ENCODE peak calls at places on chromosomes 7 and 10, in six cellular contexts. K, R, L, G, C and W are unnamed samples.

GRCh38 chr7:92669616-92670153 is 79.5 kb upstream of the FAM133B start:
- DNase-seq in K (peak; percentile 20), R (no peak), L (no peak), G (no peak), C (no peak), W (no peak)

GRCh38 chr10:80205478-80206276 is at the start of gene ANXA11:
- DNase-seq in K (peak; percentile 31), R (peak; percentile 61), L (peak; percentile 92), G (peak; percentile 86), C (peak; percentile 89), W (peak; percentile 91)

GRCh38 chr10:36885746-36886145 is 239.7 kb upstream of the ANKRD30A start:
- DNase-seq in K (no peak), R (no peak), L (no peak), G (no peak), C (no peak), W (no peak)

GRCh38 chr7:48875300-48875916 is 48.9 kb upstream of the CDC14C start:
- DNase-seq in K (peak; percentile 6), R (peak; percentile 78), L (peak; percentile 80), G (no peak), C (peak; percentile 42), W (no peak)

GRCh38 chr7:34091330-34091917 is 186.1 kb downstream of the BMPER start:
- DNase-seq in K (no peak), R (no peak), L (peak; percentile 62), G (no peak), C (no peak), W (peak; percentile 35)

GRCh38 chr10:50851884-50852671 is 33.3 kb downstream of the A1CF start:
- DNase-seq in K (no peak), R (no peak), L (peak; percentile 13), G (no peak), C (no peak), W (no peak)

GRCh38 chr10:104076743-104077160 is 8.9 kb downstream of the COL17A1 start:
- DNase-seq in K (no peak), R (peak; percentile 65), L (peak; percentile 81), G (peak; percentile 44), C (peak; percentile 67), W (peak; percentile 59)

GRCh38 chr10:94213980-94214379 is 148.8 kb downstream of the NOC3L start:
- DNase-seq in K (no peak), R (no peak), L (no peak), G (no peak), C (no peak), W (no peak)

GRCh38 chr7:36015733-36016132 is 137.3 kb upstream of the EEPD1 start:
- DNase-seq in K (peak; percentile 44), R (no peak), L (no peak), G (no peak), C (no peak), W (no peak)

GRCh38 chr7:100865372-100865911 is 1.7 kb upstream of the TRIP6 start:
- DNase-seq in K (peak; percentile 79), R (no peak), L (peak; percentile 52), G (no peak), C (no peak), W (no peak)

GRCh38 chr7:55472928-55473725 is 99.2 kb downstream of the VOPP1 start:
- DNase-seq in K (no peak), R (no peak), L (no peak), G (no peak), C (no peak), W (no peak)

GRCh38 chr10:86932674-86933073 is 24.7 kb downstream of the MMRN2 start:
- DNase-seq in K (no peak), R (no peak), L (no peak), G (no peak), C (no peak), W (no peak)

GRCh38 chr10:15200626-15201025 is 32.1 kb upstream of the NMT2 start:
- DNase-seq in K (peak; percentile 93), R (no peak), L (peak; percentile 98), G (no peak), C (no peak), W (peak; percentile 44)

GRCh38 chr10:75226055-75226454 is 9.7 kb downstream of the COMTD1 start:
- DNase-seq in K (no peak), R (no peak), L (no peak), G (no peak), C (no peak), W (no peak)

GRCh38 chr10:51170518-51171245 is 96.4 kb downstream of the PRKG1 start:
- DNase-seq in K (peak; percentile 18), R (no peak), L (no peak), G (no peak), C (no peak), W (no peak)

GRCh38 chr7:22485189-22485588 is 14.8 kb downstream of the STEAP1B start:
- DNase-seq in K (peak; percentile 36), R (no peak), L (no peak), G (no peak), C (no peak), W (no peak)

DNA sequence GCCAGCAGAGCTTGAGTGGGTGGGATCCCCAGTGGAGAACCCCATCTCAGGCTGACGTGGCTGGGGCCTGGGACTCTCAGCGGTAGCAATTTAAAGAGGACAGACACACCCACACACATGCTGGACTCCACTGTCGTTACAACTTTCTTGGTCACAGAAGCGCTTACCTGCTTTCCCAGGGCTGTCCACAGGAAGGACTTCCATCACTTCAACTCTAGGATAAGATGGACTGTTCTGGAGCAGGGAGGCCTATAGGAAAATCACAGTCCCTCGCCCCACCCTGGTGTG is 6.4 kb downstream of the UNC5B start:
- DNase-seq in K (no peak), R (no peak), L (no peak), G (no peak), C (no peak), W (no peak)
- H3K27ac ChIP-seq in K (no peak overlapping the region), R (peak overlapping the region; percentile 89), L (no peak overlapping the region), G (peak overlapping the region; percentile 20), C (peak overlapping the region; percentile 32), W (no peak overlapping the region)

GRCh38 chr7:40538281-40538680 is 403.5 kb downstream of the SUGCT start:
- DNase-seq in K (peak; percentile 48), R (no peak), L (no peak), G (no peak), C (no peak), W (no peak)
- H3K4me3 ChIP-seq in K (no peak overlapping the region), R (no peak overlapping the region), L (no peak overlapping the region), G (no peak overlapping the region), C (no peak overlapping the region), W (no peak overlapping the region)

GRCh38 chr7:2864999-2865670 is 21.0 kb upstream of the GNA12 start:
- DNase-seq in K (peak; percentile 36), R (peak; percentile 81), L (peak; percentile 72), G (peak; percentile 66), C (peak; percentile 59), W (peak; percentile 61)
- H3K27ac ChIP-seq in K (no peak overlapping the region), R (no peak overlapping the region), L (no peak overlapping the region), G (peak overlapping the region; percentile 94), C (no peak overlapping the region), W (no peak overlapping the region)

GRCh38 chr10:22685926-22686325 is 28.5 kb downstream of the PIP4K2A start:
- DNase-seq in K (no peak), R (no peak), L (no peak), G (no peak), C (no peak), W (no peak)
- H3K4me3 ChIP-seq in K (no peak overlapping the region), R (no peak overlapping the region), L (no peak overlapping the region), G (no peak overlapping the region), C (no peak overlapping the region), W (no peak overlapping the region)

GRCh38 chr10:125061557-125062243 is 98.7 kb downstream of the CTBP2 start:
- DNase-seq in K (no peak), R (no peak), L (no peak), G (no peak), C (no peak), W (no peak)
- H3K27ac ChIP-seq in K (peak overlapping the region; percentile 84), R (peak overlapping the region; percentile 94), L (no peak overlapping the region), G (peak overlapping the region; percentile 94), C (peak overlapping the region; percentile 73), W (peak overlapping the region; percentile 57)

GRCh38 chr10:132464256-132465192 is 67.5 kb downstream of the PWWP2B start:
- DNase-seq in K (no peak), R (peak; percentile 81), L (no peak), G (peak; percentile 93), C (peak; percentile 94), W (no peak)
- H3K4me3 ChIP-seq in K (no peak overlapping the region), R (no peak overlapping the region), L (no peak overlapping the region), G (peak overlapping the region; percentile 35), C (no peak overlapping the region), W (no peak overlapping the region)

GRCh38 chr7:113086431-113086888 is at the start of gene GPR85:
- DNase-seq in K (peak; percentile 53), R (peak; percentile 64), L (peak; percentile 86), G (peak; percentile 29), C (peak; percentile 63), W (peak; percentile 9)
- H3K27ac ChIP-seq in K (peak within 1 kb of the TSS; percentile 99), R (peak within 1 kb of the TSS; percentile 91), L (no peak within 1 kb of the TSS), G (peak within 1 kb of the TSS; percentile 61), C (peak within 1 kb of the TSS; percentile 59), W (no peak within 1 kb of the TSS)

GRCh38 chr7:80918909-80919721 is at the start of gene SEMA3C:
- DNase-seq in K (peak; percentile 94), R (peak; percentile 86), L (peak; percentile 96), G (peak; percentile 85), C (peak; percentile 92), W (peak; percentile 90)

GRCh38 chr7:80921130-80921529 is 2.3 kb upstream of the SEMA3C start:
- DNase-seq in K (peak; percentile 44), R (no peak), L (no peak), G (no peak), C (no peak), W (peak; percentile 72)

GRCh38 chr7:80918406-80918805 is 445 bp downstream of the SEMA3C start:
- DNase-seq in K (no peak), R (no peak), L (peak; percentile 74), G (no peak), C (no peak), W (peak; percentile 50)

GRCh38 chr7:80922254-80923049 is 3.6 kb upstream of the SEMA3C start:
- DNase-seq in K (no peak), R (no peak), L (no peak), G (no peak), C (no peak), W (peak; percentile 50)

GRCh38 chr7:80916770-80917681 is 1.8 kb downstream of the SEMA3C start:
- DNase-seq in K (peak; percentile 91), R (no peak), L (peak; percentile 45), G (no peak), C (no peak), W (no peak)
- H3K4me3 ChIP-seq in K (peak overlapping the region; percentile 100), R (peak overlapping the region; percentile 64), L (no peak overlapping the region), G (peak overlapping the region; percentile 60), C (no peak overlapping the region), W (no peak overlapping the region)

GRCh38 chr10:20006169-20006870 is 190.1 kb downstream of the PLXDC2 start:
- DNase-seq in K (no peak), R (no peak), L (no peak), G (no peak), C (no peak), W (no peak)
- H3K27ac ChIP-seq in K (no peak overlapping the region), R (peak overlapping the region; percentile 95), L (no peak overlapping the region), G (no peak overlapping the region), C (no peak overlapping the region), W (no peak overlapping the region)